ENCODE peak calls at places on chromosomes 13 and 19, in eight cellular contexts. R, P, F, W, I, M, L and B are unnamed samples.

GRCh38 chr19:47663435-47663910 is 49.7 kb upstream of the EHD2 start:
- DNase-seq in R (no peak), P (no peak), F (no peak), W (no peak), I (no peak), M (no peak), L (no peak), B (no peak)

GRCh38 chr19:3710265-3710812 is 2.2 kb downstream of the TJP3 start:
- DNase-seq in R (no peak), P (no peak), F (peak), W (no peak), I (peak), M (peak), L (no peak), B (no peak)

GRCh38 chr19:35354898-35355297 is 3.4 kb upstream of the FFAR3 start:
- DNase-seq in R (peak), P (no peak), F (no peak), W (no peak), I (no peak), M (no peak), L (no peak), B (no peak)

GRCh38 chr13:26406791-26407190 is 150.7 kb upstream of the WASF3 start:
- DNase-seq in R (no peak), P (no peak), F (no peak), W (no peak), I (no peak), M (no peak), L (no peak), B (no peak)

GRCh38 chr13:67204731-67205130 is 25.4 kb downstream of the PCDH9 start:
- DNase-seq in R (no peak), P (no peak), F (no peak), W (no peak), I (no peak), M (no peak), L (no peak), B (no peak)

GRCh38 chr13:83881031-83881727 is 1.1 kb downstream of the SLITRK1 start:
- DNase-seq in R (no peak), P (no peak), F (no peak), W (no peak), I (no peak), M (no peak), L (no peak), B (no peak)

GRCh38 chr13:24220086-24220703 is 59.7 kb downstream of the SPATA13 start:
- DNase-seq in R (peak), P (no peak), F (peak), W (peak), I (peak), M (peak), L (no peak), B (peak)

GRCh38 chr19:56736571-56736970 is 65.0 kb upstream of the ZNF835 start:
- DNase-seq in R (no peak), P (no peak), F (no peak), W (no peak), I (no peak), M (no peak), L (no peak), B (no peak)

GRCh38 chr13:93861818-93862217 is 617.7 kb downstream of the DCT start:
- DNase-seq in R (no peak), P (no peak), F (peak), W (peak), I (no peak), M (no peak), L (no peak), B (no peak)

GRCh38 chr19:38210458-38210987 is 13.5 kb downstream of the DPF1 start:
- DNase-seq in R (no peak), P (no peak), F (peak), W (peak), I (peak), M (no peak), L (no peak), B (no peak)

GRCh38 chr19:15280915-15281683 is 48.9 kb upstream of the EPHX3 start:
- DNase-seq in R (no peak), P (no peak), F (no peak), W (peak), I (peak), M (peak), L (no peak), B (no peak)

GRCh38 chr13:102847272-102848234 is 1.7 kb downstream of the ERCC5 start:
- DNase-seq in R (peak), P (no peak), F (peak), W (no peak), I (no peak), M (no peak), L (no peak), B (peak)

GRCh38 chr13:33454844-33455256 is 169.3 kb upstream of the STARD13 start:
- DNase-seq in R (no peak), P (no peak), F (no peak), W (no peak), I (no peak), M (no peak), L (no peak), B (no peak)

GRCh38 chr19:31378404-31378803 is 29.2 kb upstream of the TSHZ3 start:
- DNase-seq in R (no peak), P (no peak), F (no peak), W (peak), I (peak), M (no peak), L (no peak), B (no peak)

GRCh38 chr13:43815204-43815603 is 28.4 kb upstream of the ENOX1 start:
- DNase-seq in R (no peak), P (no peak), F (peak), W (peak), I (no peak), M (no peak), L (no peak), B (no peak)

GRCh38 chr13:30645629-30646028 is 27.9 kb downstream of the USPL1 start:
- DNase-seq in R (no peak), P (no peak), F (no peak), W (no peak), I (no peak), M (no peak), L (no peak), B (no peak)

GRCh38 chr13:44498969-44499368 is 77.2 kb downstream of the TSC22D1 start:
- DNase-seq in R (no peak), P (no peak), F (no peak), W (no peak), I (no peak), M (no peak), L (no peak), B (no peak)

GRCh38 chr13:25429466-25429865 is 57.7 kb downstream of the ATP8A2 start:
- DNase-seq in R (no peak), P (no peak), F (no peak), W (no peak), I (no peak), M (no peak), L (no peak), B (no peak)

GRCh38 chr19:7605490-7606222 is 10.0 kb downstream of the CAMSAP3 start:
- DNase-seq in R (peak), P (no peak), F (no peak), W (peak), I (peak), M (no peak), L (no peak), B (peak)

GRCh38 chr13:32272021-32272695 is 43.0 kb downstream of the ZAR1L start:
- DNase-seq in R (peak), P (no peak), F (no peak), W (no peak), I (no peak), M (no peak), L (no peak), B (no peak)

GRCh38 chr13:108214511-108215383 is 589 bp downstream of the LIG4 start:
- DNase-seq in R (peak), P (no peak), F (peak), W (peak), I (peak), M (no peak), L (peak), B (peak)

GRCh38 chr13:76723551-76724232 is 162.5 kb downstream of the KCTD12 start:
- DNase-seq in R (peak), P (no peak), F (no peak), W (no peak), I (no peak), M (peak), L (no peak), B (peak)

GRCh38 chr19:1312732-1313694 is 27.3 kb downstream of the EFNA2 start:
- DNase-seq in R (no peak), P (no peak), F (no peak), W (peak), I (peak), M (no peak), L (no peak), B (no peak)

GRCh38 chr19:1651061-1651547 is 1.3 kb downstream of the TCF3 start:
- DNase-seq in R (peak), P (no peak), F (peak), W (peak), I (peak), M (no peak), L (no peak), B (peak)

GRCh38 chr19:12884926-12885748 is 1.9 kb downstream of the KLF1 start:
- DNase-seq in R (peak), P (no peak), F (peak), W (peak), I (peak), M (peak), L (peak), B (peak)
- TF ChIP-seq CTCF in R (peak), P (peak), F (peak), W (peak), I (peak), M (no peak), L (peak), B (peak)

GRCh38 chr13:48531416-48532145 is 1.3 kb downstream of the RCBTB2 start:
- DNase-seq in R (peak), P (no peak), F (no peak), W (no peak), I (peak), M (no peak), L (no peak), B (peak)

GRCh38 chr13:48533207-48533499 is 273 bp upstream of the RCBTB2 start:
- DNase-seq in R (no peak), P (no peak), F (no peak), W (no peak), I (no peak), M (no peak), L (no peak), B (no peak)

GRCh38 chr13:48532146-48532472 is 771 bp downstream of the RCBTB2 start:
- DNase-seq in R (peak), P (no peak), F (no peak), W (no peak), I (peak), M (no peak), L (no peak), B (no peak)

GRCh38 chr13:48533986-48534600 is 1.2 kb upstream of the RCBTB2 start:
- DNase-seq in R (no peak), P (no peak), F (no peak), W (no peak), I (no peak), M (no peak), L (no peak), B (no peak)

DNA sequence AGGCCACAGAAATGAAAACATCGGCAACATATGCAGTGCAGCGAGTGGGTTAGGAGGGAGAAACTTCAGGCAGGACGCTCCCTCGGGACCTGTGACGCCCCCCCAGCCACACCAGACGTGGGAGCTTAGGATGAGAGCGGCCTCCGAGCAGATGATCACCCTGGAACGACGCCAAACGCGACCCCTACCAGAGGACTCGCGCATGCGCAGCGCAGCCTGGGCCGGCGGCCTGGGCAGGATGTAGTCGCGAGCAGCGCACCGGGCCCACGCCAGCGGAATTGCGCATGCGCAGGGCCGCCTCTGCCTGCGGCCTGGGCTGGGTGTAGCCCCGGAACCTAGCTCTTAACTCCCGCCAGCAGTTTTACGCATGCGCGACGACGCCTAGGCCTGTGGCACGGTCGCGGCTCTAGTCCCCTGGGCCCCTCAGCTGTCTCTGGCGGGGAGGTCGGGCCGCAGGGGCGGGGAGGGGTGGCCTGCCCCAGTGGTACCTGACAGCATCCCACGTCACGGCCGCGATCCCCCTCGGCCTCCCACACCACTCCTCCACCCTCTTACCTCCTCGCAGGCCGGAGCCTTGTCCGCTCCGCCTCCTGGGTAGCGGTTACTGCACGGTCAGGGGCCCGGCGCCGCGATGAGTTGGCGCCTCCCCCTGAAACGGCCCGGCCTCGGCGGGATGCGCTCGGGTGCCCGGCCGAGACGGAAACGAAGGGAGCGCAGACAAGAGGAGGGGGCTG is at the start of gene RCBTB2:
- DNase-seq in R (peak), P (peak), F (peak), W (peak), I (peak), M (peak), L (peak), B (peak)
- TF ChIP-seq CTCF in R (no peak), P (no peak), F (no peak), W (no peak), I (no peak), M (no peak), L (no peak), B (no peak)

DNA sequence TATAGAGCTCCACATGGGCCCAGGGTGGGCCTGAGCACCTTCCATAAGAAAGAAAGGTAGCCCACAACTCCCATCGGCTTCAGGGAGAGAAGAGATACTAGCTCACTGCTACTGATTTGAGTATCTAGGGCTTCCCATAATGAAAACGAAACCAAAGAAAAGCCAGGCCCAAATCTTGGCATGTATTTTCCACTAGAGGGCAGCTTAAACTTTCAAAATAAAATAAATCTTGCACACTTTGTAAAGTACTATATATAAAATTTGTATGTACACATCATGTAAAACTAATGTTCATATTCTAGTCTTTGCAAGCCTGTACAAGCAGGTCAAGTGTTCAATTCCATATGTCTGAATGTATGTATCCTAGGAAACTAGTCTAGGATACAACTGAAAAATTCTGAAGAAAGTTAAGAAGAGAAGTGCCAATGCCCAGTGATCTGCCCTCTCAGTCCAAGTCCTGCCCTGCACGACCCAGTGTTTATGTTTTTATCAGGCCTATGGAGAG is 475.9 kb downstream of the UQCRFS1 start:
- DNase-seq in R (no peak), P (no peak), F (peak), W (no peak), I (no peak), M (no peak), L (no peak), B (peak)
- TF ChIP-seq CTCF in R (peak), P (peak), F (peak), W (peak), I (peak), M (no peak), L (peak), B (peak)

DNA sequence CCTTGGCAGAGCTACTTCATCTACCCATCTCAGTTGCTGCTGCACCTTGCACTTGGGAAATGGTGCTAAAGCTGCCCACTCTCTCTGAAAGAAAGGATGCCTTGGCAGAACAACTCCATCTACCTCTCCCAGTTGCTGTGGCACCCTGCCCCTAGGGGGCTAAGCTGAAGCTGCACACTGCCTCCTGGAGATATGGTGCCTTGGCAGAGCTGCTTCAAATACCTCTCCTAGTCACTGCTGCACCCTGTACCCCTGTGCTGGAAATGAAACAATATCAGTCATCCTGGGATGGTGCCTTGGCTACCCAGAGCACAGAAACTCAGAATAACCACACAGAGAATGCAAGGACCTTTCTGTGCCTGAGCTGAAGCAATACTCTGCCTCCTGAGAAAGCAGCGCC is 615.8 kb downstream of the DIAPH3 start:
- DNase-seq in R (no peak), P (no peak), F (no peak), W (no peak), I (no peak), M (no peak), L (no peak), B (no peak)
- TF ChIP-seq CTCF in R (no peak), P (no peak), F (no peak), W (peak), I (no peak), M (no peak), L (no peak), B (no peak)

GRCh38 chr13:62626771-62627170 is 1211.1 kb upstream of the PCDH20 start:
- DNase-seq in R (peak), P (no peak), F (no peak), W (no peak), I (no peak), M (no peak), L (no peak), B (peak)
- TF ChIP-seq CTCF in R (no peak), P (no peak), F (peak), W (peak), I (no peak), M (no peak), L (no peak), B (peak)

GRCh38 chr19:49988433-49988832 is 27.5 kb upstream of the SIGLEC11 start:
- DNase-seq in R (peak), P (no peak), F (no peak), W (no peak), I (no peak), M (no peak), L (no peak), B (no peak)

GRCh38 chr19:49985926-49986325 is 25.0 kb upstream of the SIGLEC11 start:
- DNase-seq in R (no peak), P (no peak), F (no peak), W (no peak), I (no peak), M (no peak), L (no peak), B (no peak)

GRCh38 chr19:49988007-49988406 is 27.0 kb upstream of the SIGLEC11 start:
- DNase-seq in R (no peak), P (no peak), F (no peak), W (no peak), I (no peak), M (no peak), L (no peak), B (no peak)

GRCh38 chr19:49986354-49986753 is 25.4 kb upstream of the SIGLEC11 start:
- DNase-seq in R (no peak), P (no peak), F (no peak), W (no peak), I (no peak), M (no peak), L (no peak), B (no peak)

GRCh38 chr19:49987159-49987698 is 26.3 kb upstream of the SIGLEC11 start:
- DNase-seq in R (peak), P (no peak), F (peak), W (no peak), I (peak), M (peak), L (peak), B (peak)
- TF ChIP-seq CTCF in R (no peak), P (no peak), F (no peak), W (no peak), I (no peak), M (no peak), L (no peak), B (no peak)

GRCh38 chr13:99196466-99197256 is 4.0 kb upstream of the UBAC2 start:
- DNase-seq in R (no peak), P (no peak), F (no peak), W (no peak), I (peak), M (peak), L (no peak), B (peak)
- TF ChIP-seq CTCF in R (peak), P (no peak), F (peak), W (peak), I (peak), M (no peak), L (peak), B (peak)

GRCh38 chr19:18304496-18305312 is 18.2 kb downstream of the LSM4 start:
- DNase-seq in R (peak), P (no peak), F (peak), W (peak), I (peak), M (peak), L (no peak), B (peak)
- TF ChIP-seq CTCF in R (no peak), P (no peak), F (no peak), W (peak), I (no peak), M (no peak), L (no peak), B (no peak)

GRCh38 chr13:27551563-27551962 is 68.8 kb downstream of the LNX2 start:
- DNase-seq in R (no peak), P (no peak), F (no peak), W (no peak), I (no peak), M (no peak), L (no peak), B (no peak)

GRCh38 chr13:27559714-27560113 is 60.6 kb downstream of the LNX2 start:
- DNase-seq in R (peak), P (no peak), F (no peak), W (no peak), I (no peak), M (no peak), L (no peak), B (no peak)

DNA sequence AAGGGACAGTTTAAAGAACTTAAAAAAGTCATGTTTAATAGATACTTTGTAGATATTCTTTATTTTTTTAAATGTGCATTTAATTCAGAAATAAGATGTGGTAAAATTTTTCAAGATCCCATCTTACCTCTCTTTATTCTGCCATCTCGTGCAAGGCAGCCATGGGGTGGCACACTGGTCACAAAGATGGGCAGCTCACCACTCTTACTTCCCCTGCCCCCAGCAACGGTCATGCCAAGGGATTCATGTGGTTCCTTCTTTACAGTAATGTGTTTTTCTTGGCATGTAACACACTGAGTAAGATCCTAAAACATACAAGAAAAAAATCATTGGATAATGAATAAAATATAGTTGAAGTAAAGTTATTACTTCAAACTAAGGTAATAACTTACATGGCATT is 64.2 kb downstream of the LNX2 start:
- DNase-seq in R (no peak), P (no peak), F (no peak), W (no peak), I (no peak), M (no peak), L (no peak), B (no peak)
- TF ChIP-seq CTCF in R (no peak), P (no peak), F (peak), W (no peak), I (no peak), M (no peak), L (no peak), B (no peak)